ENCODE peak calls at places on chromosomes 4 and X, in four cellular contexts. A, Z, Y and B are unnamed samples.

GRCh38 chr4:40055873-40056721 is 553 bp upstream of the N4BP2 start:
- DNase-seq in A (peak), Z (peak), Y (peak), B (peak)

GRCh38 chr4:76856183-76856969 is 41.6 kb downstream of the SOWAHB start:
- DNase-seq in A (peak), Z (peak), Y (no peak), B (no peak)

GRCh38 chr4:83022724-83023427 is 12.1 kb upstream of the COPS4 start:
- DNase-seq in A (peak), Z (no peak), Y (no peak), B (no peak)

GRCh38 chrX:153708415-153708814 is 15.8 kb downstream of the BCAP31 start:
- DNase-seq in A (peak), Z (peak), Y (peak), B (peak)

GRCh38 chrX:1086444-1087409 is 125.7 kb downstream of the CRLF2 start:
- DNase-seq in A (no peak), Z (no peak), Y (no peak), B (peak)

GRCh38 chr4:7713757-7714156 is 225.9 kb downstream of the AFAP1 start:
- DNase-seq in A (no peak), Z (no peak), Y (no peak), B (no peak)

GRCh38 chr4:65416875-65417274 is 253.4 kb downstream of the EPHA5 start:
- DNase-seq in A (no peak), Z (no peak), Y (no peak), B (no peak)

GRCh38 chr4:80876810-80877209 is 153.7 kb upstream of the BMP3 start:
- DNase-seq in A (no peak), Z (no peak), Y (no peak), B (no peak)

GRCh38 chrX:40172169-40172979 is 74.6 kb upstream of the BCOR start:
- DNase-seq in A (peak), Z (no peak), Y (peak), B (no peak)

GRCh38 chrX:101774340-101774739 is 114.7 kb upstream of the ARMCX2 start:
- DNase-seq in A (no peak), Z (no peak), Y (no peak), B (no peak)

GRCh38 chr4:19636451-19636850 is 615.3 kb upstream of the SLIT2 start:
- DNase-seq in A (no peak), Z (no peak), Y (no peak), B (no peak)

GRCh38 chr4:98524271-98524670 is 134.1 kb downstream of the TSPAN5 start:
- DNase-seq in A (no peak), Z (no peak), Y (no peak), B (no peak)

GRCh38 chrX:3451566-3451965 is 105.1 kb upstream of the MXRA5 start:
- DNase-seq in A (no peak), Z (no peak), Y (no peak), B (no peak)

GRCh38 chr4:128353791-128354190 is 66.2 kb upstream of the PGRMC2 start:
- DNase-seq in A (peak), Z (no peak), Y (no peak), B (no peak)

GRCh38 chr4:84965558-84966381 is 720 bp downstream of the WDFY3 start:
- DNase-seq in A (peak), Z (peak), Y (peak), B (peak)

GRCh38 chrX:153522259-153522658 is 4.8 kb downstream of the ATP2B3 start:
- DNase-seq in A (no peak), Z (no peak), Y (peak), B (no peak)

GRCh38 chr4:174457468-174457867 is 64.8 kb downstream of the HPGD start:
- DNase-seq in A (no peak), Z (no peak), Y (no peak), B (no peak)

GRCh38 chr4:89657931-89658700 is 178.8 kb downstream of the SNCA start:
- DNase-seq in A (peak), Z (peak), Y (no peak), B (no peak)

GRCh38 chr4:180134116-180134866 is 2108.9 kb upstream of the TENM3 start:
- DNase-seq in A (no peak), Z (no peak), Y (no peak), B (no peak)

GRCh38 chrX:74238771-74239170 is 65.2 kb upstream of the ZCCHC13 start:
- DNase-seq in A (no peak), Z (no peak), Y (no peak), B (no peak)

GRCh38 chr4:79574741-79575451 is 166.9 kb upstream of the GK2 start:
- DNase-seq in A (no peak), Z (no peak), Y (no peak), B (no peak)

GRCh38 chr4:28686618-28687017 is 1826.0 kb downstream of the STIM2 start:
- DNase-seq in A (peak), Z (peak), Y (peak), B (peak)

GRCh38 chr4:47085661-47086060 is 54.3 kb downstream of the GABRB1 start:
- DNase-seq in A (no peak), Z (no peak), Y (no peak), B (no peak)

DNA sequence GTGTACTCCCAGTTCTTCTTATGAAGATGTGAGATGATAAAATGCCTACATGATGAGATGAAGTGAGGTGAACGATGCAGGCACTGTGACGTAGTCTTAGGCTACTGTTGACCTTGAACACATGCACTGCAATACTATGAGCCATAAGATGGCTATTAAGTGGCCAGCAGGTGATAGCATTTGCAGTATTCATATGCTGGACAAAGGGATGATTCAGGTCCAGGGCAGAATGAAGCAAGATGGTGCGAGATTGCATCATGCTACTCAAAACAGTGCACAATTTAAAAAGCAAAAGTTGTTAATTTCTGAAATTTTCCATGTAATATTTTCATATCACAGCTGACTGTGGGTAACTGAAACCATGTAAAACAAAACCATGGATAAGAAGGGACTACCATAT is 781.4 kb downstream of the PCDH18 start:
- DNase-seq in A (peak), Z (peak), Y (no peak), B (peak)
- TF ChIP-seq MAZ in A (no peak), Z (no peak), Y (no peak), B (no peak)

GRCh38 chr4:104066533-104066932 is 346.7 kb upstream of the TACR3 start:
- DNase-seq in A (no peak), Z (no peak), Y (peak), B (no peak)
- TF ChIP-seq MAZ in A (no peak), Z (no peak), Y (no peak), B (no peak)

GRCh38 chr4:140163029-140163810 is 9.2 kb upstream of the MAML3 start:
- DNase-seq in A (peak), Z (no peak), Y (no peak), B (no peak)
- TF ChIP-seq MAZ in A (peak), Z (no peak), Y (no peak), B (no peak)

GRCh38 chr4:133150643-133151300 is 1.7 kb downstream of the PCDH10 start:
- DNase-seq in A (no peak), Z (no peak), Y (no peak), B (no peak)

GRCh38 chr4:133149364-133149695 is 236 bp downstream of the PCDH10 start:
- DNase-seq in A (no peak), Z (no peak), Y (no peak), B (no peak)

GRCh38 chr4:133151301-133151680 is 2.2 kb downstream of the PCDH10 start:
- DNase-seq in A (no peak), Z (no peak), Y (no peak), B (peak)

GRCh38 chr4:133148690-133149363 is at the start of gene PCDH10:
- DNase-seq in A (peak), Z (peak), Y (peak), B (peak)

GRCh38 chr4:133149932-133150642 is 993 bp downstream of the PCDH10 start:
- DNase-seq in A (no peak), Z (no peak), Y (no peak), B (no peak)
- TF ChIP-seq MAZ in A (no peak), Z (no peak), Y (no peak), B (no peak)

DNA sequence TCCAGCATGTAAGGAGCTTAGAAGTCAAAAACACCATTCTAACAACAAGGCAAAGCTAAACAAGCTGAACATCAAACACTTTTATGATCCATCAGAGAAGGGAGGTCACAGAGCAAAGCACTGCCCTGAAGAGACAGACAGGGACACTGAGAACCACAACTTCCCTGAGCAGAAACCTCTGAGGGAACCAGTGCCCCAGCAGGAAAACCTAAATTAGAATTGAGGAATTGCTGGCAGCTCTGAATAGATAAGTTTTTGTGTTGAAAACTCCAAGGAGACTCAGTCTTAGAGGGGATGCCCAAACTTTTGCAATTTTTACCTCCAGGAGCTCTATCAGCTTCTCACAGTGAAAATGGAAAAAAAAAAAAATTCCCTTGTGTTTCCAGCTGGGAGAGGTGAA is 83.0 kb upstream of the MAPK10 start:
- DNase-seq in A (no peak), Z (no peak), Y (no peak), B (no peak)
- TF ChIP-seq MAZ in A (no peak), Z (no peak), Y (no peak), B (no peak)

DNA sequence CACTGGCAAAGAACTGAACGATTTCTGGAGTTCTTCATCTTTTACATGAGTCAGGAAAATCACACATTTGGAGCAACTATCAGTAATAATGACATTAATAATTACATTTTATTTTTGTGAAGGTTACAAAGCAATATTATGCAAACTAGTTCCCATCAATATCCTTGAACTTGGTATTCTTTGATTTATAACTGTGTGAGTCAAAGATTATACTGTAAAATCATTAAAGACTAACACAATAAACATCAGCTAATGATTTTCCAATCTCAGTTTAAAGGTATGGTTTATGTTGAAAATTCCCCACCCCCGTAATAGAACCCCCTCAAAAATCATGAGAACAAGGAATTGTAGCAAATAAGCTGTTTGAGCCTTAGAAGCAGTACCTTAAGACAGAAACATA is 22.1 kb upstream of the SH3D19 start:
- DNase-seq in A (no peak), Z (no peak), Y (no peak), B (no peak)
- TF ChIP-seq MAZ in A (no peak), Z (no peak), Y (no peak), B (no peak)

GRCh38 chrX:55490121-55490520 is 473 bp upstream of the USP51 start:
- DNase-seq in A (no peak), Z (no peak), Y (no peak), B (no peak)

GRCh38 chrX:55490974-55491373 is 1.3 kb upstream of the USP51 start:
- DNase-seq in A (no peak), Z (no peak), Y (no peak), B (no peak)

GRCh38 chrX:55488559-55489314 is 911 bp downstream of the USP51 start:
- DNase-seq in A (peak), Z (no peak), Y (peak), B (peak)

GRCh38 chrX:55488268-55488558 is 1.4 kb downstream of the USP51 start:
- DNase-seq in A (no peak), Z (no peak), Y (no peak), B (no peak)

DNA sequence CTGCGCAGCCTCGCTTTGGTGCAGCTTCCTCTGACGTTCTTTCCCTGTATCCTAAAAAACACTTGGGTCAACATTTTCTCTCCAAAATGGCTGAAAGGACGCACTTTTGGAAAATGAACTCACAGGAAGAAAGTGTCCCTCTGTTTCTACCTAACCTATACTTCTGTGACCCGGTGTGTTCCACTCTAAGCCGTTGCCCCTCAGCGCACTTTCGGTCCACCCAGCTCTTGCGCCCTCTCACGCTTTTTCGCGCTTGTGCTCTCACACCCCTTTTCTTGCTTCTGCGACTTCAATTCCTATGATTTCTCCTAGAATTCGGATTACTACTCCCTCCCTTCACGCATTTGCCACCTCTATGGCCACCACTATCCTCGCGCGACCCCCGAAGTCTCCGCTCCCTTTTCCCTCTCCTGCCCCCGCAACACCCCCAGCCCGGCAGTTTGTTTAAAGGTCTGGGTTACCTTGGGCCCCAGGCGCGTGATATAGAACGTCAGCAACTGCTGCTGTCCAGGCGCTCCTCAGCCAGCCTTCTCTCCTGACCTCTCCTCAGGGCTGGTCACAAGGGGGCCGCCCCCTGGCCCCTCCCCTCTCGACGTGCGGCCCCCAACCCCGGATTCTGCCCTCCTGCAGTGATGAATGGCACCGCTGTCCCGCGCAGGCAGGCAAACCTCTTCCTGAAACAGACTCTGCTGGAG is at the start of gene USP51:
- DNase-seq in A (peak), Z (no peak), Y (peak), B (peak)
- TF ChIP-seq MAZ in A (no peak), Z (no peak), Y (no peak), B (no peak)

GRCh38 chr4:10116625-10117423 is at the start of gene WDR1:
- DNase-seq in A (peak), Z (peak), Y (peak), B (peak)
- TF ChIP-seq MAZ in A (peak), Z (no peak), Y (no peak), B (no peak)